ENCODE peak calls at places on chromosome 22, in four cellular contexts. M is Daoy, N is left lung, U is fibroblast of villous mesenchyme. E is an unnamed sample.

GRCh38 chr22:41285441-41285819 is 557 bp downstream of the RANGAP1 start:
- DNase-seq in M (peak), N (peak), U (peak), E (peak)

GRCh38 chr22:50505776-50506610 is 1.5 kb downstream of the LMF2 start:
- DNase-seq in M (peak), N (no peak), U (no peak), E (peak)

GRCh38 chr22:33578752-33579151 is 341.5 kb downstream of the LARGE1 start:
- DNase-seq in M (no peak), N (no peak), U (no peak), E (no peak)

GRCh38 chr22:17106161-17106784 is 14.9 kb downstream of the TMEM121B start:
- DNase-seq in M (no peak), N (peak), U (no peak), E (no peak)

GRCh38 chr22:22167791-22168189 is 76.8 kb upstream of the VPREB1 start:
- DNase-seq in M (no peak), N (no peak), U (no peak), E (no peak)

GRCh38 chr22:44196241-44196640 is 15.5 kb downstream of the PARVG start:
- DNase-seq in M (no peak), N (no peak), U (no peak), E (no peak)

GRCh38 chr22:35634981-35635540 is 13.2 kb upstream of the APOL6 start:
- DNase-seq in M (peak), N (no peak), U (no peak), E (no peak)

GRCh38 chr22:42436402-42436801 is 4.2 kb upstream of the NFAM1 start:
- DNase-seq in M (no peak), N (no peak), U (no peak), E (no peak)

GRCh38 chr22:36734171-36735058 is 30.9 kb upstream of the CACNG2 start:
- DNase-seq in M (peak), N (no peak), U (peak), E (no peak)

GRCh38 chr22:21041937-21042336 is 3.8 kb upstream of the LRRC74B start:
- DNase-seq in M (peak), N (no peak), U (peak), E (peak)

GRCh38 chr22:46369716-46370583 is 34.4 kb downstream of the TRMU start:
- DNase-seq in M (no peak), N (no peak), U (no peak), E (no peak)

GRCh38 chr22:36369004-36369921 is 18.5 kb downstream of the MYH9 start:
- DNase-seq in M (peak), N (no peak), U (no peak), E (no peak)

GRCh38 chr22:37716708-37717107 is 19.9 kb downstream of the TRIOBP start:
- DNase-seq in M (peak), N (no peak), U (peak), E (no peak)

GRCh38 chr22:45642966-45643365 is 28.7 kb upstream of the ATXN10 start:
- DNase-seq in M (no peak), N (no peak), U (no peak), E (no peak)

GRCh38 chr22:27885977-27886842 is 32.8 kb downstream of the PITPNB start:
- DNase-seq in M (peak), N (no peak), U (peak), E (no peak)

GRCh38 chr22:23306438-23306921 is 126.2 kb downstream of the BCR start:
- DNase-seq in M (peak), N (peak), U (peak), E (peak)

GRCh38 chr22:20028855-20029549 is 8.1 kb downstream of the TANGO2 start:
- DNase-seq in M (no peak), N (no peak), U (no peak), E (no peak)

GRCh38 chr22:29458551-29458950 is 20.2 kb downstream of the RFPL1 start:
- DNase-seq in M (no peak), N (no peak), U (peak), E (no peak)

GRCh38 chr22:39270280-39270679 is 25.5 kb upstream of the PDGFB start:
- DNase-seq in M (no peak), N (no peak), U (no peak), E (no peak)

GRCh38 chr22:36765131-36765942 is 10.6 kb downstream of the IFT27 start:
- DNase-seq in M (no peak), N (no peak), U (no peak), E (no peak)

GRCh38 chr22:37633693-37634504 is 5.6 kb upstream of the SH3BP1 start:
- DNase-seq in M (peak), N (peak), U (peak), E (peak)

GRCh38 chr22:27797793-27798525 is 3.6 kb downstream of the MN1 start:
- DNase-seq in M (no peak), N (no peak), U (no peak), E (no peak)

GRCh38 chr22:43455861-43456260 is 44.0 kb downstream of the MPPED1 start:
- DNase-seq in M (no peak), N (no peak), U (no peak), E (no peak)

E was measured in lower lobe of right lung.